ENCODE peak calls at places on chromosome 12, in ten cellular contexts. L, C, D, V, W, U, S, E, A and R are unnamed samples.
A peak's percentile ranks its signal among the peaks of the same experiment; 100 is the strongest.

GRCh38 chr12:27619308-27619707 is 76.9 kb upstream of the REP15 start:
- DNase-seq in W (peak; percentile 88), D (no peak), C (no peak), S (no peak), V (peak; percentile 77), A (no peak), U (peak; percentile 61), E (peak; percentile 53), L (no peak), R (no peak)

GRCh38 chr12:85156569-85156968 is 120.4 kb downstream of the LRRIQ1 start:
- DNase-seq in D (no peak), W (no peak), C (no peak), L (no peak), E (no peak), V (no peak), S (no peak), U (peak; percentile 41), A (no peak), R (no peak)

GRCh38 chr12:122947352-122947792 is 18.9 kb downstream of the ABCB9 start:
- DNase-seq in C (peak; percentile 74), W (peak; percentile 31), D (no peak), A (peak; percentile 55), V (no peak), U (no peak), L (no peak), S (peak; percentile 70), E (no peak), R (no peak)

GRCh38 chr12:468671-469389 is 9.1 kb downstream of the B4GALNT3 start:
- DNase-seq in D (no peak), C (no peak), U (no peak), E (no peak), V (no peak), L (no peak), S (peak; percentile 61), W (no peak), A (no peak), R (no peak)

GRCh38 chr12:30400349-30400748 is 295.3 kb downstream of the IPO8 start:
- DNase-seq in A (no peak), C (no peak), E (no peak), D (no peak), U (no peak), V (no peak), W (no peak), L (no peak), S (no peak), R (no peak)

GRCh38 chr12:32987526-32987925 is 90.9 kb upstream of the PKP2 start:
- DNase-seq in V (no peak), U (no peak), D (no peak), C (no peak), L (no peak), E (no peak), A (no peak), S (no peak), W (no peak), R (no peak)

GRCh38 chr12:57845478-57846284 is 848 bp downstream of the CTDSP2 start:
- DNase-seq in L (peak; percentile 36), D (peak; percentile 88), E (peak; percentile 55), W (peak; percentile 81), S (peak; percentile 85), U (no peak), V (no peak), A (peak; percentile 92), C (peak; percentile 91), R (peak; percentile 32)

GRCh38 chr12:116141110-116141832 is 136.2 kb downstream of the MED13L start:
- DNase-seq in E (no peak), L (no peak), V (peak; percentile 54), W (peak; percentile 18), C (no peak), S (no peak), D (no peak), A (no peak), U (no peak), R (no peak)

GRCh38 chr12:95429172-95429510 is 44.8 kb upstream of the METAP2 start:
- DNase-seq in A (no peak), E (no peak), L (no peak), U (peak; percentile 37), S (no peak), D (no peak), C (no peak), V (no peak), W (no peak), R (no peak)

GRCh38 chr12:84637926-84638325 is 274.7 kb downstream of the SLC6A15 start:
- DNase-seq in E (no peak), D (no peak), W (peak; percentile 53), A (no peak), C (no peak), U (no peak), L (no peak), S (no peak), V (peak; percentile 34), R (peak; percentile 66)

GRCh38 chr12:48183091-48183875 is at the start of gene CCDC184:
- DNase-seq in U (peak; percentile 94), A (peak; percentile 72), E (peak; percentile 83), W (peak; percentile 93), D (peak; percentile 62), L (no peak), S (peak; percentile 70), C (peak; percentile 74), V (peak; percentile 80), R (peak; percentile 92)

GRCh38 chr12:68910128-68910527 is 22.8 kb downstream of the CPM start:
- DNase-seq in A (no peak), S (no peak), L (no peak), W (peak; percentile 40), D (no peak), E (no peak), C (no peak), V (peak; percentile 41), U (no peak), R (no peak)

GRCh38 chr12:76270657-76271358 is 77.4 kb downstream of the BBS10 start:
- DNase-seq in W (no peak), V (peak; percentile 26), S (no peak), U (no peak), E (no peak), D (no peak), C (no peak), L (no peak), A (no peak), R (no peak)

GRCh38 chr12:8894378-8894777 is 19.9 kb upstream of the PHC1 start:
- DNase-seq in V (peak; percentile 8), E (no peak), W (no peak), D (no peak), C (no peak), S (no peak), L (no peak), U (peak; percentile 6), A (no peak), R (no peak)

DNA sequence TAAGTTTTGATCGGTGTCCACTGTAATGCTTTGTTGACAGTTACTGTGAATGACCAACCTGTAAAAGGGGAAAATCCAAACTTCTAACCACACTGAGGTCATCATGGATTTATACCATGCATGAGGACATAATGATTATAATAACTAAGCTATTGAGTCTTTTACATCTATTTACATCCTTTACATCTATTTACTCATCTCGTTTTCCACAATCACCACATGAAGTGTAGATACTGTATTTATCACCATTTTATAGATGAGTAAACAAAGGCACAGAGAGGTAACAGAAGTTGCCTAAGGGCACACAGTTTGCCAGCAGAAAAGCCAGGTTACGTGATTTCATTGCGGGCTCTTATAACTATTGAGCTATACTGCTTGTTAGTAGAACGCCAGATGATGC is 27.9 kb upstream of the EID3 start:
- DNase-seq in V (no peak), L (no peak), S (no peak), C (no peak), W (no peak), E (no peak), A (no peak), D (no peak), U (no peak), R (no peak)
- H3K4me1 ChIP-seq in V (peaks cover 10% of the 10 kb centered on the region), L (peaks cover 4% of the 10 kb centered on the region), S (no peaks in the 10 kb centered on the region), C (peaks cover 7% of the 10 kb centered on the region), W (peaks cover 25% of the 10 kb centered on the region), E (peaks cover 64% of the 10 kb centered on the region), A (no peaks in the 10 kb centered on the region), D (no peaks in the 10 kb centered on the region), U (peaks cover 5% of the 10 kb centered on the region), R (peaks cover 3% of the 10 kb centered on the region)

DNA sequence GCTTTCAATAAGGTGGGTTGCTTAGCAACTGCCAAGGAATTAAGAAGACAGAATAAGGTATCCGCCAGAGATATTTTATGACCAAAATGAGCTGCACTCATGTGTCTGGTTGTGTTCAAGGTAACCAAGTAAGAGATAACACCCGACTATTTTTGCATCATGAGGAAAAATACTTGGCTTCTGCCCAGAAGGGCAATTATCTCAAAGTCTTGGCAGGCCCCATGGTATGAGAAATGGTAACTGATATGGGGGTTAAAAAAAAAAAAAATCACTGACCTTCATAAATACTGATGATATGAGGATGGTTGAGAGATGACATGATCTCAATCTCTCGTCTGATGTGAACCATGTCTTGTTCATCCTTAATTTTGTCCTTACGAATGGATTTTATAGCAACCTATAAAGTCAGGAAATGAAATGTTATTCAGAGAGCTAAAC is 32.6 kb downstream of the NUAK1 start:
- DNase-seq in A (no peak), U (peak; percentile 38), W (no peak), L (no peak), V (no peak), C (no peak), D (no peak), E (no peak), S (no peak), R (no peak)
- H3K4me1 ChIP-seq in A (peaks cover 30% of the 10 kb centered on the region), U (peaks cover 33% of the 10 kb centered on the region), W (peaks cover 40% of the 10 kb centered on the region), L (peaks cover 16% of the 10 kb centered on the region), V (peaks cover 9% of the 10 kb centered on the region), C (peaks cover 67% of the 10 kb centered on the region), D (peaks cover 36% of the 10 kb centered on the region), E (peaks cover 61% of the 10 kb centered on the region), S (no peaks in the 10 kb centered on the region), R (peaks cover 44% of the 10 kb centered on the region)

GRCh38 chr12:111757361-111758119 is 9.2 kb upstream of the ALDH2 start:
- DNase-seq in L (no peak), V (peak; percentile 67), A (peak; percentile 78), U (peak; percentile 62), C (peak; percentile 76), S (no peak), W (no peak), E (no peak), D (no peak), R (no peak)
- H3K4me1 ChIP-seq in L (peaks cover 4% of the 10 kb centered on the region), V (peaks cover 3% of the 10 kb centered on the region), A (peaks cover 50% of the 10 kb centered on the region), U (peaks cover 20% of the 10 kb centered on the region), C (peaks cover 31% of the 10 kb centered on the region), S (no peaks in the 10 kb centered on the region), W (no peaks in the 10 kb centered on the region), E (no peaks in the 10 kb centered on the region), D (no peaks in the 10 kb centered on the region), R (peaks cover 5% of the 10 kb centered on the region)

GRCh38 chr12:14257303-14257733 is 108.2 kb upstream of the ATF7IP start:
- DNase-seq in S (no peak), W (no peak), D (no peak), A (no peak), V (no peak), U (no peak), L (no peak), E (no peak), C (no peak), R (no peak)

GRCh38 chr12:14259481-14260010 is 105.9 kb upstream of the ATF7IP start:
- DNase-seq in L (no peak), V (no peak), D (no peak), C (no peak), W (no peak), A (no peak), U (no peak), E (no peak), S (no peak), R (no peak)

GRCh38 chr12:14257734-14258467 is 107.6 kb upstream of the ATF7IP start:
- DNase-seq in U (peak; percentile 99), V (peak; percentile 100), E (peak; percentile 59), W (peak; percentile 96), S (peak; percentile 96), D (peak; percentile 97), C (peak; percentile 92), A (peak; percentile 98), L (peak; percentile 81), R (peak; percentile 86)

GRCh38 chr12:14260011-14260993 is 105.2 kb upstream of the ATF7IP start:
- DNase-seq in W (peak; percentile 94), E (no peak), C (peak; percentile 94), S (peak; percentile 94), U (peak; percentile 97), D (peak; percentile 71), A (peak; percentile 95), V (peak; percentile 76), L (peak; percentile 59), R (peak; percentile 97)

GRCh38 chr12:14258468-14258947 is 107.0 kb upstream of the ATF7IP start:
- DNase-seq in C (peak; percentile 56), D (peak; percentile 28), L (no peak), V (no peak), A (no peak), W (peak; percentile 49), E (no peak), U (peak; percentile 78), S (peak; percentile 33), R (no peak)
- H3K4me1 ChIP-seq in C (peaks cover 35% of the 10 kb centered on the region), D (peaks cover 35% of the 10 kb centered on the region), L (peaks cover 16% of the 10 kb centered on the region), V (peaks cover 12% of the 10 kb centered on the region), A (peaks cover 40% of the 10 kb centered on the region), W (peaks cover 50% of the 10 kb centered on the region), E (peaks cover 23% of the 10 kb centered on the region), U (peaks cover 43% of the 10 kb centered on the region), S (no peaks in the 10 kb centered on the region), R (peaks cover 31% of the 10 kb centered on the region)